ENCODE peak calls at places on chromosome 14, in five cellular contexts. G is tibial nerve, W is tibial artery, O is stomach, P is astrocyte of the spinal cord. S is an unnamed sample.

GRCh38 chr14:67934087-67934486 is 114.5 kb downstream of the RAD51B start:
- DNase-seq in G (peak; percentile 54), W (no peak), O (no peak), P (peak; percentile 86), S (peak; percentile 67)

GRCh38 chr14:33532581-33532980 is 418.3 kb downstream of the EGLN3 start:
- DNase-seq in G (no peak), W (no peak), O (no peak), P (no peak), S (no peak)

GRCh38 chr14:68608235-68608962 is 184.5 kb downstream of the ZFP36L1 start:
- DNase-seq in G (no peak), W (peak; percentile 66), O (no peak), P (no peak), S (no peak)

GRCh38 chr14:23580948-23581281 is 2.3 kb upstream of the JPH4 start:
- DNase-seq in G (no peak), W (no peak), O (peak; percentile 4), P (no peak), S (no peak)

GRCh38 chr14:77059276-77059934 is 30.9 kb upstream of the IRF2BPL start:
- DNase-seq in G (no peak), W (no peak), O (peak; percentile 56), P (peak; percentile 93), S (no peak)

GRCh38 chr14:61716956-61717355 is 21.6 kb downstream of the HIF1A start:
- DNase-seq in G (no peak), W (no peak), O (no peak), P (no peak), S (no peak)

GRCh38 chr14:67999290-67999689 is 179.7 kb downstream of the RAD51B start:
- DNase-seq in G (no peak), W (no peak), O (no peak), P (peak; percentile 50), S (no peak)

GRCh38 chr14:62076825-62077660 is 314.8 kb downstream of the SNAPC1 start:
- DNase-seq in G (no peak), W (no peak), O (no peak), P (no peak), S (no peak)

GRCh38 chr14:57611555-57612075 is 118.0 kb upstream of the CCDC198 start:
- DNase-seq in G (no peak), W (no peak), O (no peak), P (no peak), S (peak; percentile 97)

GRCh38 chr14:63275611-63276010 is 43.1 kb downstream of the GPHB5 start:
- DNase-seq in G (no peak), W (no peak), O (no peak), P (no peak), S (no peak)

GRCh38 chr14:41418851-41419250 is 187.8 kb upstream of the LRFN5 start:
- DNase-seq in G (no peak), W (no peak), O (no peak), P (no peak), S (no peak)

GRCh38 chr14:105528859-105529505 is 2.6 kb downstream of the TMEM121 start:
- DNase-seq in G (no peak), W (no peak), O (no peak), P (no peak), S (no peak)

GRCh38 chr14:71675126-71675901 is 256.9 kb upstream of the RGS6 start:
- DNase-seq in G (no peak), W (no peak), O (no peak), P (no peak), S (no peak)

GRCh38 chr14:89617142-89617460 is 200.1 kb upstream of the FOXN3 start:
- DNase-seq in G (no peak), W (no peak), O (no peak), P (peak; percentile 8), S (no peak)

GRCh38 chr14:100994757-100995156 is 91.2 kb upstream of the RTL1 start:
- DNase-seq in G (no peak), W (no peak), O (no peak), P (no peak), S (no peak)

GRCh38 chr14:64475585-64476273 is 10.4 kb downstream of the AKAP5 start:
- DNase-seq in G (no peak), W (no peak), O (no peak), P (no peak), S (no peak)

GRCh38 chr14:70096866-70097265 is 91.9 kb downstream of the SLC8A3 start:
- DNase-seq in G (no peak), W (no peak), O (no peak), P (no peak), S (no peak)
- TF ChIP-seq CTCF in G (no peak), W (no peak), O (no peak), P (peak; percentile 38), S (peak; percentile 31)

GRCh38 chr14:96001866-96002510 is 37.2 kb upstream of the C14orf132 start:
- DNase-seq in G (no peak), W (no peak), O (no peak), P (peak; percentile 5), S (no peak)

GRCh38 chr14:95998656-95999055 is 40.5 kb upstream of the C14orf132 start:
- DNase-seq in G (no peak), W (no peak), O (no peak), P (peak; percentile 35), S (no peak)

GRCh38 chr14:96002511-96002884 is 36.7 kb upstream of the C14orf132 start:
- DNase-seq in G (no peak), W (no peak), O (no peak), P (no peak), S (no peak)
- TF ChIP-seq CTCF in G (no peak), W (no peak), O (no peak), P (no peak), S (no peak)

GRCh38 chr14:31968912-31969311 is 108.2 kb upstream of the ARHGAP5 start:
- DNase-seq in G (no peak), W (no peak), O (no peak), P (no peak), S (no peak)
- TF ChIP-seq CTCF in G (no peak), W (no peak), O (no peak), P (peak; percentile 6), S (no peak)

DNA sequence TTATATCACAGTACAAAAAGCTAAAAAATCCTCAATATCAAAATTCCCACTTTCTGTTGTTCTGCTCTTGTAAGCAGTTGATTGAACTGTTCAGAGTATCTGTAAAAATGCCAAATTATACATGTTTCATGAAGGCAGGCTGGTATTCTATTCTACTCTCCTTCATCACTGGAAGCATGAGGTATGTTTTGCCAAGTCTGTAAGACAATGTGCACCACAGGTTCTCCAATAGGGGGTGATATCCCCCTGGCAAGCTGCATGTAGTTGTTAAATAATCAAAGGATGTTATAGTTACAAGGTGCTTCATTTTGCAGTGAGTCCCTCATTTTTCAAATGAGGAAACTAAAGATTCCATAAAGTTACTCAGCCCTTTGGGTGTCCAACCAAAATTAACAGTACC is 15.1 kb upstream of the NEK9 start:
- DNase-seq in G (no peak), W (no peak), O (no peak), P (peak; percentile 50), S (no peak)
- TF ChIP-seq CTCF in G (no peak), W (peak; percentile 24), O (no peak), P (peak; percentile 53), S (peak; percentile 28)

GRCh38 chr14:103509864-103510263 is 12.8 kb downstream of the CKB start:
- DNase-seq in G (no peak), W (no peak), O (no peak), P (no peak), S (no peak)

GRCh38 chr14:103511022-103511693 is 11.5 kb downstream of the CKB start:
- DNase-seq in G (no peak), W (no peak), O (no peak), P (no peak), S (no peak)

GRCh38 chr14:103514596-103515421 is 7.8 kb downstream of the CKB start:
- DNase-seq in G (no peak), W (no peak), O (no peak), P (no peak), S (no peak)

GRCh38 chr14:103510311-103511021 is 12.2 kb downstream of the CKB start:
- DNase-seq in G (no peak), W (no peak), O (no peak), P (no peak), S (no peak)

GRCh38 chr14:103512701-103513611 is 9.7 kb downstream of the CKB start:
- DNase-seq in G (no peak), W (peak; percentile 71), O (peak; percentile 70), P (peak; percentile 55), S (no peak)
- TF ChIP-seq CTCF in G (no peak), W (peak; percentile 31), O (no peak), P (no peak), S (no peak)